ENCODE peak calls at places on chromosomes 11 and 22, in seven cellular contexts. P is HepG2, J is neural progenitor cell, U is fibroblast of lung, R is H9, E is PC-3, X is PC-9. L is an unnamed sample. For H3K4me1, the result is how much of the 10 kb centered on the place peaks cover.

GRCh38 chr11:107683807-107684206 is 28.0 kb downstream of the SLN start:
- DNase-seq in P (no peak), J (peak), U (no peak), R (peak), E (peak), X (no peak), L (peak)

GRCh38 chr11:95081010-95081409 is 8.6 kb upstream of the ENDOD1 start:
- DNase-seq in P (no peak), J (no peak), U (no peak), R (no peak), E (no peak), X (no peak), L (no peak)

GRCh38 chr11:100823360-100823759 is 136.3 kb downstream of the ARHGAP42 start:
- DNase-seq in P (no peak), J (no peak), U (peak), R (no peak), E (no peak), X (no peak), L (no peak)

GRCh38 chr22:50733521-50734342 is 4.3 kb upstream of the ACR start:
- DNase-seq in P (no peak), J (peak), U (peak), R (no peak), E (no peak), X (no peak), L (no peak)

GRCh38 chr11:133403900-133404299 is 128.4 kb downstream of the OPCML start:
- DNase-seq in P (no peak), J (no peak), U (no peak), R (peak), E (no peak), X (no peak), L (peak)

GRCh38 chr11:112485280-112485679 is 224.6 kb upstream of the PLET1 start:
- DNase-seq in P (no peak), J (peak), U (no peak), R (no peak), E (no peak), X (no peak), L (no peak)

GRCh38 chr11:57639321-57640067 is 10.2 kb downstream of the YPEL4 start:
- DNase-seq in P (peak), J (peak), U (peak), R (peak), E (peak), X (peak), L (peak)

GRCh38 chr22:19772673-19773469 is 12.3 kb downstream of the TBX1 start:
- DNase-seq in P (no peak), J (no peak), U (no peak), R (no peak), E (no peak), X (no peak), L (peak)

GRCh38 chr11:124763156-124763947 is 1.3 kb upstream of the ESAM start:
- DNase-seq in P (peak), J (peak), U (peak), R (peak), E (peak), X (peak), L (peak)

GRCh38 chr11:92841719-92842118 is 127.7 kb upstream of the MTNR1B start:
- DNase-seq in P (no peak), J (no peak), U (no peak), R (no peak), E (no peak), X (no peak), L (no peak)

GRCh38 chr11:85663080-85663729 is 1.7 kb downstream of the CREBZF start:
- DNase-seq in P (no peak), J (no peak), U (peak), R (no peak), E (no peak), X (no peak), L (peak)

GRCh38 chr11:57249384-57250319 is 12.6 kb upstream of the APLNR start:
- DNase-seq in P (peak), J (peak), U (peak), R (no peak), E (peak), X (peak), L (peak)

GRCh38 chr11:72834905-72835304 is 20.7 kb downstream of the ATG16L2 start:
- DNase-seq in P (no peak), J (no peak), U (no peak), R (no peak), E (no peak), X (no peak), L (no peak)

GRCh38 chr11:72831521-72832300 is 17.5 kb downstream of the ATG16L2 start:
- DNase-seq in P (peak), J (peak), U (peak), R (peak), E (peak), X (peak), L (peak)

GRCh38 chr11:72832301-72833082 is 18.3 kb downstream of the ATG16L2 start:
- DNase-seq in P (no peak), J (no peak), U (no peak), R (no peak), E (peak), X (no peak), L (no peak)

GRCh38 chr11:72833792-72834501 is 19.7 kb downstream of the ATG16L2 start:
- DNase-seq in P (no peak), J (peak), U (peak), R (no peak), E (no peak), X (no peak), L (no peak)

DNA sequence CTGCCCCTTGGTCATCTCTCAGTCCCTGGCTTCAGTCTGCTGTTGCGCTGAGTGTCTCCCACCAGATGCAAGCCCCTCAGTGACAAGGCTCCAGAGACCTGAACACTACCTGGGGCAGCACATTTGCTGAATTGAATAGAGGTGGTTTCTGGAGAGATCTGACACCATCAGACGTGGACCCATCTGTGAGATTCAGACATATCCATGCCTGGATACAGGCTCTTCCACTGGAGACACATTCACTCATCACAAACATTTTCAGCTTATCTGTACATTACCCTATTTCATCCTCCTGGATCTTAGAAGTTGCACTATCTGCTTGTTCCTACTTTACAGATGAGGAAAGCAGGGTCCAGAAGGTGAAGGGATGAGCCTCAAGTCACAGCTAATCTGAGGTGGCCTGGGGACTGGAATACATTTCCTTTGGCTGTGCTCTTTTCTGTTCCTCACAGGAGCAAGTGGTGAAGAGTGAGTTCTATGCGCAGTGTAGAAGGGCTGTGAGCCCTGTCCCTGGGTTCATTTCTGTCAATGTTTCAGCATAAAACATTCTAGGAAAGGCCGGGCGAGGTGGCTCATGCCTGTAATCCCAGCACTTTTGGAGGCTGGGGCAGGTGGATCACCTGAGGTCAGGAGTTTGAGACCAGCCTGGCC is 19.0 kb downstream of the ATG16L2 start:
- DNase-seq in P (no peak), J (no peak), U (no peak), R (no peak), E (no peak), X (no peak), L (no peak)
- H3K4me2 ChIP-seq in P (no peak), J (no peak), U (no peak), R (no peak), E (no peak), X (no peak), L (no peak)

GRCh38 chr22:37282385-37282677 is at the start of gene CYTH4:
- DNase-seq in P (no peak), J (no peak), U (no peak), R (no peak), E (peak), X (peak), L (peak)

GRCh38 chr22:37284807-37285355 is 2.6 kb downstream of the CYTH4 start:
- DNase-seq in P (no peak), J (no peak), U (no peak), R (no peak), E (no peak), X (no peak), L (peak)

GRCh38 chr22:37283393-37283937 is 1.2 kb downstream of the CYTH4 start:
- DNase-seq in P (no peak), J (no peak), U (no peak), R (no peak), E (no peak), X (no peak), L (peak)

GRCh38 chr22:37285937-37286336 is 3.6 kb downstream of the CYTH4 start:
- DNase-seq in P (no peak), J (no peak), U (no peak), R (no peak), E (no peak), X (no peak), L (no peak)

GRCh38 chr22:37284126-37284806 is 2.0 kb downstream of the CYTH4 start:
- DNase-seq in P (no peak), J (no peak), U (no peak), R (no peak), E (no peak), X (no peak), L (no peak)
- H2AFZ ChIP-seq in P (no peak), J (peak), U (no peak), R (no peak), E (no peak), X (no peak), L (no peak)

GRCh38 chr22:35306350-35306967 is 6.8 kb downstream of the TOM1 start:
- DNase-seq in P (no peak), J (peak), U (no peak), R (no peak), E (no peak), X (no peak), L (peak)
- H3K4me1 ChIP-seq in P (half or more), J (under half), U (under half), R (under half), E (under half), X (under half), L (half or more)

DNA sequence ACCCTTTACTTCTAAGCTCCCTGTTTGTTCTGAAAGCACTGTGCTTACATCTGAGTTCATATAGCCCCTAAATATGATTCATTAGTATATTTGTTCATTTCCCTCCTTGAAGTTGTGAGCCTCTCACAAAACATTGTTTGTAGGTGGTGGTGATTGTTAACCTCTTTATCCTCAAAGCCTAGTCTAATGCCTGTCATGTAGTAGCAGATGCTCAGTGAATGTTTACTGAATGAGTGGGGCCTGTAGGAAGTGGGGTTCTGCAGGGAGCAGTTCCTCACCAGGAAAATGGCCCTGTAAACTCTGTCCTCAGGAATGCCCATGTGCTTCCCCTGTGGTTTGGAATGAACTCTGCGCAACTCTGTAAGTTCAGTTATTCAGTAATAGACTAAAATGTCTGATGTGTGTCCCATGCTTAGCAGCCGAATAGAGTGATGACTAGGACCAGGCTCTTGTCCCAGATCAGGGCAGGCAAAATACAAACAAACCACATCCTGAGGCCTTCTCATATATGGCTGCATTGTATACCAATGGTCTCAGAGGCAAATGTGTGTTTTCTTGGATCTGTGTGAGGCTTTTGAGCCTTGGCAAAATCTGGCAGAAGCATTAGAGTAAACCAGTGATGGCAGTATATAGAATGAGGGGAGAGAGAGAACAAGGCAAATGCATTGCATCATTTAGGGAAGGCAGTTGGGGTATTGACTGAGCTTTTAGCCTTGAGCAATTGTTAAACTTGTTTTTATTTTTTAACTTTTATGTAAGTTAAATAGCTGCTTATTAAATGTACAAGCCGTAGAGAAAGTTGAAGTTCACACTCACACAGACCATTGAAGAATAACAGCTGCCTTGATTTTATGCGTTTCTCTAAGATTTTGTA is 91.4 kb upstream of the BIRC3 start:
- DNase-seq in P (peak), J (no peak), U (peak), R (no peak), E (peak), X (peak), L (no peak)
- H3K4me2 ChIP-seq in P (no peak), J (peak), U (peak), R (no peak), E (peak), X (peak), L (no peak)

GRCh38 chr11:14499178-14499559 is 442 bp downstream of the COPB1 start:
- DNase-seq in P (peak), J (peak), U (peak), R (peak), E (peak), X (no peak), L (peak)

GRCh38 chr11:14499560-14500180 is at the start of gene COPB1:
- DNase-seq in P (peak), J (peak), U (peak), R (peak), E (peak), X (peak), L (peak)

GRCh38 chr11:14503023-14503422 is 3.4 kb upstream of the COPB1 start:
- DNase-seq in P (no peak), J (no peak), U (peak), R (no peak), E (no peak), X (no peak), L (no peak)

GRCh38 chr11:14502039-14502438 is 2.4 kb upstream of the COPB1 start:
- DNase-seq in P (no peak), J (no peak), U (no peak), R (no peak), E (no peak), X (no peak), L (no peak)

GRCh38 chr11:14500181-14500651 is 605 bp upstream of the COPB1 start:
- DNase-seq in P (peak), J (peak), U (peak), R (no peak), E (peak), X (peak), L (peak)
- H2AFZ ChIP-seq in P (peak), J (peak), U (peak), R (no peak), E (peak), X (peak), L (peak)

GRCh38 chr11:19817265-19817851 is 104.7 kb downstream of the NAV2 start:
- DNase-seq in P (no peak), J (no peak), U (no peak), R (peak), E (no peak), X (no peak), L (no peak)

GRCh38 chr11:19814421-19814820 is 101.8 kb downstream of the NAV2 start:
- DNase-seq in P (no peak), J (no peak), U (no peak), R (peak), E (no peak), X (no peak), L (no peak)

GRCh38 chr11:19817870-19818269 is 105.2 kb downstream of the NAV2 start:
- DNase-seq in P (no peak), J (no peak), U (no peak), R (no peak), E (no peak), X (no peak), L (no peak)

GRCh38 chr11:19816817-19817216 is 104.2 kb downstream of the NAV2 start:
- DNase-seq in P (no peak), J (no peak), U (no peak), R (peak), E (no peak), X (no peak), L (no peak)

DNA sequence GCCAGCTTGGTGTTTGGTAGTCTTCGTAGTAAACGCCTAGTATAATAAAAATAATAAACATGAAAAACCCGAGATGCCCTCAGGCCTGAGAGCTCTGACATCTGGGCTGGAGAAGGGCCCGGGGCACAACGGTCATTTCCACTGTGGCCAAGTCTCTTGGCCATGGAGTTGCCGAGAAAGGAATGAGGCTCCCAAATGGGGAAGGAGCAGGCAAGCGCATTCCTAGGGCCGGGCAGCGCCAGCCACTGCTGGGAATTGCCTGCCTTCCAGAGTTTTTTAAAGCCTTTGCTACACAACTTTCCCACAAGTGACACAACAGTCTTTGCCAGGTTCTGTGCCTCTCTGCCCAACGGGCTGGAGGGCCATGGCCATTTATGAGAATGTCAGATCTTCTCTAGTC is 103.4 kb downstream of the NAV2 start:
- DNase-seq in P (no peak), J (no peak), U (no peak), R (no peak), E (no peak), X (no peak), L (no peak)
- H3K4me1 ChIP-seq in P (under half), J (under half), U (under half), R (under half), E (under half), X (under half), L (under half)

L was measured in OCI-LY7.